ENCODE peak calls at places on chromosome 1, in four cellular contexts. Z, I, Y and O are unnamed samples.

GRCh38 chr1:206001476-206001888 is 1.7 kb downstream of the RAB7B start:
- DNase-seq in Z (peak; percentile 70), I (no peak), Y (no peak), O (no peak)

GRCh38 chr1:197178998-197179397 is 32.5 kb upstream of the ASPM start:
- DNase-seq in Z (no peak), I (no peak), Y (no peak), O (no peak)

GRCh38 chr1:219567341-219567947 is 45.5 kb downstream of the ZC3H11B start:
- DNase-seq in Z (no peak), I (no peak), Y (no peak), O (no peak)

GRCh38 chr1:209318302-209319056 is 265.0 kb upstream of the CAMK1G start:
- DNase-seq in Z (no peak), I (no peak), Y (no peak), O (no peak)

GRCh38 chr1:222994506-222995229 is 148.4 kb downstream of the TLR5 start:
- DNase-seq in Z (no peak), I (no peak), Y (no peak), O (no peak)

GRCh38 chr1:205285391-205286101 is 36.0 kb downstream of the NUAK2 start:
- DNase-seq in Z (no peak), I (no peak), Y (peak; percentile 85), O (peak; percentile 46)

GRCh38 chr1:52142220-52143153 is 598 bp downstream of the ZFYVE9 start:
- DNase-seq in Z (no peak), I (peak; percentile 66), Y (peak; percentile 56), O (no peak)

GRCh38 chr1:8815582-8816285 is 1.7 kb downstream of the RERE start:
- DNase-seq in Z (no peak), I (no peak), Y (no peak), O (no peak)

GRCh38 chr1:30008998-30009657 is 714.3 kb downstream of the MATN1 start:
- DNase-seq in Z (no peak), I (no peak), Y (no peak), O (no peak)

GRCh38 chr1:150053911-150054310 is 13.7 kb upstream of the VPS45 start:
- DNase-seq in Z (no peak), I (no peak), Y (no peak), O (no peak)

GRCh38 chr1:56501888-56502287 is 77.5 kb downstream of the PLPP3 start:
- DNase-seq in Z (no peak), I (no peak), Y (no peak), O (no peak)

GRCh38 chr1:53557830-53558784 is 98.9 kb downstream of the DMRTB1 start:
- DNase-seq in Z (no peak), I (peak; percentile 7), Y (peak; percentile 31), O (peak; percentile 5)

GRCh38 chr1:89672489-89673183 is 39.7 kb downstream of the LRRC8C start:
- DNase-seq in Z (no peak), I (no peak), Y (no peak), O (no peak)

GRCh38 chr1:53337499-53337898 is 9.6 kb upstream of the LRP8 start:
- DNase-seq in Z (no peak), I (no peak), Y (peak; percentile 26), O (no peak)

GRCh38 chr1:89884718-89885596 is 64.1 kb downstream of the LRRC8D start:
- DNase-seq in Z (no peak), I (no peak), Y (no peak), O (no peak)

GRCh38 chr1:56411484-56412180 is 167.7 kb downstream of the PLPP3 start:
- DNase-seq in Z (peak; percentile 40), I (no peak), Y (no peak), O (no peak)

GRCh38 chr1:3014443-3015268 is 6.6 kb upstream of the ACTRT2 start:
- DNase-seq in Z (no peak), I (peak; percentile 10), Y (peak; percentile 29), O (no peak)

GRCh38 chr1:54016343-54017282 is 1.4 kb downstream of the LDLRAD1 start:
- DNase-seq in Z (peak; percentile 1), I (no peak), Y (peak; percentile 66), O (no peak)

GRCh38 chr1:89607888-89608626 is 24.9 kb upstream of the LRRC8C start:
- DNase-seq in Z (no peak), I (no peak), Y (no peak), O (no peak)

GRCh38 chr1:25774921-25775774 is 24.8 kb upstream of the SELENON start:
- DNase-seq in Z (no peak), I (peak; percentile 38), Y (peak; percentile 85), O (no peak)

GRCh38 chr1:228085287-228085926 is 2.9 kb downstream of the ARF1 start:
- DNase-seq in Z (peak; percentile 41), I (peak; percentile 51), Y (peak; percentile 67), O (no peak)

GRCh38 chr1:165383067-165383466 is 26.6 kb upstream of the LMX1A start:
- DNase-seq in Z (peak; percentile 79), I (no peak), Y (no peak), O (no peak)

GRCh38 chr1:160419838-160420169 is 19.4 kb downstream of the VANGL2 start:
- DNase-seq in Z (no peak), I (no peak), Y (no peak), O (no peak)

GRCh38 chr1:233916706-233917105 is 12.2 kb downstream of the SLC35F3 start:
- DNase-seq in Z (no peak), I (no peak), Y (no peak), O (no peak)
- TF ChIP-seq CTCF in Z (no peak), I (no peak), Y (no peak), O (no peak)

GRCh38 chr1:234089396-234089795 is 184.9 kb downstream of the SLC35F3 start:
- DNase-seq in Z (no peak), I (no peak), Y (no peak), O (no peak)

GRCh38 chr1:234090212-234091064 is 186.0 kb downstream of the SLC35F3 start:
- DNase-seq in Z (no peak), I (no peak), Y (no peak), O (no peak)

GRCh38 chr1:234093107-234093506 is 188.6 kb downstream of the SLC35F3 start:
- DNase-seq in Z (no peak), I (no peak), Y (no peak), O (no peak)

GRCh38 chr1:234091065-234091401 is 186.6 kb downstream of the SLC35F3 start:
- DNase-seq in Z (no peak), I (no peak), Y (no peak), O (no peak)

DNA sequence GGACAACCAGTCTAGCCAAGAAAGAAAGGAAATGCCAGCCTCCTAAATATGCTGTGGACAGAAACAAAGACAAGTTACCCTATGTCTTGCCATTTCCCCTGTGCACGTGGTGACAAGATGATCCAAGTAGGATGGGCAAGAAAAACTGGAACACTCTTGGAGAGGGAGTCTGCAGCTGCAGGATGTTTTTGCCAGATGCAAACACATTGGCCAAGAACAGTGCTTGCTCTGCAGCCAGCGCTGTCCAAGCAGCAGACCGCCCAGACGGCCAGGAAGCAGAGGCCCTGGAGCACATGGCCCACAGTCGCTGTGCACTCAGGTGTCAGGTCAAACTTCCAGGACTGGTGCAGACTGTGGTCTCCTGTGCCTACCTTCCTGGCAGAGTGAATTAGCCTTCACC is 189.3 kb downstream of the SLC35F3 start:
- DNase-seq in Z (no peak), I (no peak), Y (no peak), O (no peak)
- TF ChIP-seq CTCF in Z (no peak), I (no peak), Y (no peak), O (no peak)

GRCh38 chr1:162026906-162027305 is 3.2 kb upstream of the OLFML2B start:
- DNase-seq in Z (no peak), I (no peak), Y (no peak), O (no peak)

GRCh38 chr1:162022626-162023025 is 1.0 kb downstream of the OLFML2B start:
- DNase-seq in Z (no peak), I (no peak), Y (no peak), O (no peak)

GRCh38 chr1:162021124-162021523 is 2.5 kb downstream of the OLFML2B start:
- DNase-seq in Z (no peak), I (no peak), Y (no peak), O (no peak)

GRCh38 chr1:162023181-162023546 is 505 bp downstream of the OLFML2B start:
- DNase-seq in Z (no peak), I (no peak), Y (no peak), O (no peak)

DNA sequence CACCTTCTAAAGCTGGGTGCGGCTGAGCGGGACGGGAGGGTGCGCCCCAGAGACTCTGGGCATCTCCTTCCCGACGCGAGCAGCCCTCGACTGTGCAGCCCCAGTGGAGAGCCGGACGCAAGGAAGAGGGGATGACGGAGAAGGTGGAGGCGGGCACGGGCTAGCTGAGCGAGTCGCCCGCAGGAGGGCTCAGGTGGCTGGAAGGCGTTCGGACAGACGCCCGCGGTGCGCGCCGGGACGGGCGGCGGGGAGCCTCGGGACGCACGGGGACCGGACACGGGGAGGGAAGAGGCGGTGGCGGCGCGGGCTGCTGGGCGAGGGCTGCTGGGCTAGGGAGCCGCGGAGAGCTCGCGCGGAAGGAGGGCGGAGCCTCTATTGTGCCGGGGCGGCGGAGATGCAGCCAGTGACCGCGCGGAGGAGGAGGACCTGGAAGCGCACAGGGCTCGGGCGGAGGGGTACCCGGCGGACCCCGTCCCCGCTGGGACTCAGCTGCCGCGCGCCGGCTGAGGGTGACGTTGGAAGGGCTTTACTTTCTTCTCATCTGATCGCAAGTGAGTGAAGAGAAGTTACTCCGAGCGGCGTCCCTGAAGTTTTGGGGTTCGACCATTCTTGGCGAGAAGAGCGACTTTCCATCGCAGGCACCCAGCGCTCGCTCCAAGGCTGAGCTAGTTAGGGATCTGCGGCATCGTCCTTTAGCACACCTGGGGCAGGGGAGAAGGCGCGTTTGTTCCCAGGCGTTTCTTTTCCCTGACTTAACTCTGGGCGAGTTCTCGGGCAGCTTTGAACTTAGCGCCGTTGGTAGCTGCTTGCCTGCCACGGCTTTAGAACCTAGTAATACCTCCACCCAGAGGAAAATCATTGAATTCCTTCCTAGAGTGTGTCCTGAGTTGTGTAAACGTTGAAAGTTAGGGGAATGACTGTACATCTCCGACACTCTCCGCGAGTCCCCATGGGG is at the start of gene OLFML2B:
- DNase-seq in Z (no peak), I (peak; percentile 75), Y (peak; percentile 64), O (no peak)
- TF ChIP-seq CTCF in Z (peak; percentile 41), I (no peak), Y (no peak), O (no peak)

GRCh38 chr1:168127493-168127892 is 9.2 kb downstream of the GPR161 start:
- DNase-seq in Z (no peak), I (no peak), Y (no peak), O (no peak)

GRCh38 chr1:168135116-168135981 is 1.4 kb downstream of the GPR161 start:
- DNase-seq in Z (no peak), I (no peak), Y (no peak), O (no peak)

GRCh38 chr1:168134132-168135041 is 2.3 kb downstream of the GPR161 start:
- DNase-seq in Z (no peak), I (no peak), Y (no peak), O (no peak)

DNA sequence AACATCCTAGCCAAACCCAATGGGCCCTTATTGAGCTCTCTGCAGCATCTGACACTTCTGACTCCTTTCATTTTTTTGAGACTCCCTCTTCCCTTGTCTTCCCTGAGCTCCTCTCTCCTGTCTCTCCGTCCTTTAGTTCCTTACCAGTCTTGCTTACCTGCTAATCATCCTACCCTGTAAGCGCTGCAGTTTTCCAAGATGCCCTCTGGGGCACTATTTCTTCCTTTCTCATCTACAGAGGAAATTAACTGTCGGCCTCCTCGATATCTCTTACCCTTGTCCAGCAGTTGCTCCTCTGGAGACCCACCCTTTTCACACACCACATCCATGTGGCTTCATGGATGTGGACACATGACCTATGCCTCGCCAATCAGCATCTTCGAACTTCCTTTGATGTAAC is 6.8 kb downstream of the GPR161 start:
- DNase-seq in Z (no peak), I (no peak), Y (no peak), O (no peak)
- TF ChIP-seq CTCF in Z (no peak), I (no peak), Y (no peak), O (no peak)